ENCODE peak calls at places on chromosomes 4 and X, in nine cellular contexts. G, W, V, F, C, I, X, A and L are unnamed samples.

GRCh38 chr4:2253160-2254084 is 8.5 kb downstream of the MXD4 start:
- DNase-seq in G (peak; percentile 15), W (peak; percentile 2), V (peak; percentile 15), F (no peak), C (no peak), I (peak; percentile 14), X (no peak), A (peak; percentile 10), L (no peak)

GRCh38 chr4:177235026-177235425 is 74.6 kb upstream of the NEIL3 start:
- DNase-seq in G (no peak), W (no peak), V (no peak), F (no peak), C (no peak), I (no peak), X (no peak), A (no peak), L (no peak)

GRCh38 chr4:127759893-127760292 is 22.2 kb upstream of the HSPA4L start:
- DNase-seq in G (no peak), W (no peak), V (no peak), F (no peak), C (no peak), I (no peak), X (no peak), A (no peak), L (no peak)

GRCh38 chrX:66163849-66164401 is at the start of gene HEPH:
- DNase-seq in G (no peak), W (no peak), V (no peak), F (peak; percentile 25), C (no peak), I (no peak), X (no peak), A (no peak), L (no peak)

GRCh38 chr4:87451537-87451936 is 29.2 kb downstream of the NUDT9 start:
- DNase-seq in G (no peak), W (no peak), V (no peak), F (no peak), C (no peak), I (no peak), X (no peak), A (no peak), L (no peak)

GRCh38 chr4:161813389-161813788 is 350.4 kb downstream of the FSTL5 start:
- DNase-seq in G (no peak), W (no peak), V (no peak), F (no peak), C (no peak), I (no peak), X (no peak), A (no peak), L (no peak)

GRCh38 chrX:41119803-41120202 is 34.6 kb downstream of the USP9X start:
- DNase-seq in G (no peak), W (no peak), V (no peak), F (no peak), C (no peak), I (no peak), X (no peak), A (no peak), L (no peak)

GRCh38 chrX:130893356-130894085 is 9.5 kb downstream of the ENOX2 start:
- DNase-seq in G (no peak), W (no peak), V (no peak), F (no peak), C (no peak), I (no peak), X (no peak), A (no peak), L (no peak)

GRCh38 chrX:133475521-133475920 is 60.2 kb upstream of the GPC4 start:
- DNase-seq in G (no peak), W (no peak), V (no peak), F (no peak), C (no peak), I (no peak), X (no peak), A (no peak), L (no peak)

DNA sequence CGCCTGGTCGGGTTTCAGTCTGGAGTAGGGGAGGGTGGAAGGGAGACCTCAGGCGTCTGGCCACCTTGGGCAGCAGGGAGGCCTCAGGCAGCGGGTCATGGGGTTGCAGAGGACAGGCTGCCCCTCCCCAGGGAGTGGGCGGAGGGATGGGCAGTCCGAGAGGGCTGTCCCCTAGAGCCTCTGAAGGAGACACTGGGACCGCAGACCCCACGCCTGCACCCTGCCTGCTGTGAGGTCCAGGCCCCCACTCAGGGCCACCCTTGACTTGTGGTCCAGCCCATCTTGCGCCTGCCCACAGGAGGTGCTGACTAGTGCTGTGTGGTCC is 16.5 kb downstream of the FGFRL1 start:
- DNase-seq in G (no peak), W (no peak), V (no peak), F (no peak), C (no peak), I (no peak), X (no peak), A (no peak), L (no peak)
- TF ChIP-seq POLR2A in G (no peak), W (no peak), V (no peak), F (no peak), C (no peak), I (no peak), X (no peak), A (no peak), L (no peak)

DNA sequence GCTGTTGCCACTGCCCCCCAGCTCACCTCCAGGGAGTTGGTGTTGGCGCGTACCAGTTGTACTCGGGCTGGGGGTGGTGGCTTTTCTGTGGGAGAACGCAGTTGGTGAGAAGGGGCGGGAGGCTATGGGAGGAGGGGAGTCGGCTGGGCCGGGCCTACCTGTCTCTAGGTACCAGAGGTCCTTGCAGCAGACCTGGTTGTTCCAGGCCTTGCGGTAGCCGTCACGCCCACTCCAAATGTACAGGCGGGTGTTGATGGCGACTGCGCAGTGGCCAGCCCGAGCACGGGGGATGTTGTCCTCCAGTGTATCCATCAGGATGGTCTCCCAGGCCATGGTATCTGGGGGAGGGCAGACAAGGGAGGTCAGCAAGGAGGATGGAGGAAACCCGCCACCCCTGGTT is 11.5 kb downstream of the HCFC1 start:
- DNase-seq in G (no peak), W (no peak), V (no peak), F (no peak), C (no peak), I (no peak), X (no peak), A (no peak), L (no peak)
- TF ChIP-seq POLR2A in G (no peak), W (no peak), V (no peak), F (no peak), C (no peak), I (no peak), X (no peak), A (no peak), L (no peak)

DNA sequence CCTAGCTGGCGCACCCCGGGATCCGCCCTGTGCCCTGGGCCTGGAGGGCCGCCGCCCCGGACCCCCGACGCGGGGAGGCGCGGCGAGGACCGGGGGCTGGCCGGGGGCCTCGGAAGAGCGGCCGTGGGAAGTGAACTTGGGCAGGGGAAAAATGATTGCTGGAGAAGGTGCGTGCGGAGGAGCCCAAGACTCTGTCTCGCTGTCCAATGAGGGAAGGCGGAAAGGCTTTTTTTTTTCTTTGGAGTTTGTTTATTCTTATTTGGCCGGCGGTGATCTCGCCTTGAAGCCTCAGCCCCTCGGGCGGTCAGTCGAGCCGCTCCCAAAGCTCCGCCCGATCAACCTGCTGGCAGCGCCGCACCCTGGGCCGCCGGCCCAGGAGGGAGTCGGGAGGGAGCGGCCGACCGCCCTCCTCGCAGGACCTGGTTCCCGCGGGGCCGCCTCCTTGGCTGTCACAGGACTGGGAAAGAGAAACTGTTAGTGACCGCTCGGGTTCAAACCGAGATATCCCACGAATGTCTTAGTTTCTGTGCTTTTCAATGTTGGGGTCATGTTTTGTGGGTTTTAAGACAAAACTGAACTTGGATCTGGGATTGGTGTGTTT is 2.5 kb downstream of the CPEB2 start:
- DNase-seq in G (peak; percentile 93), W (peak; percentile 86), V (peak; percentile 66), F (peak; percentile 91), C (no peak), I (peak; percentile 8), X (peak; percentile 3), A (peak; percentile 88), L (no peak)
- TF ChIP-seq POLR2A in G (no peak), W (peak; percentile 78), V (peak; percentile 89), F (peak; percentile 87), C (no peak), I (no peak), X (peak; percentile 74), A (peak; percentile 70), L (no peak)

GRCh38 chr4:41256740-41257256 is at the start of gene UCHL1:
- DNase-seq in G (peak; percentile 26), W (no peak), V (no peak), F (peak; percentile 24), C (peak; percentile 59), I (peak; percentile 43), X (no peak), A (peak; percentile 15), L (peak; percentile 61)
- TF ChIP-seq POLR2A in G (no peak), W (no peak), V (no peak), F (no peak), C (peak; percentile 92), I (no peak), X (no peak), A (no peak), L (peak; percentile 94)

GRCh38 chr4:39044364-39044946 is 12.2 kb upstream of the TMEM156 start:
- DNase-seq in G (peak; percentile 87), W (peak; percentile 82), V (peak; percentile 98), F (peak; percentile 94), C (peak; percentile 81), I (peak; percentile 59), X (peak; percentile 77), A (peak; percentile 90), L (peak; percentile 51)
- TF ChIP-seq POLR2A in G (no peak), W (peak; percentile 30), V (no peak), F (peak; percentile 8), C (no peak), I (peak; percentile 71), X (no peak), A (peak; percentile 13), L (peak; percentile 28)

DNA sequence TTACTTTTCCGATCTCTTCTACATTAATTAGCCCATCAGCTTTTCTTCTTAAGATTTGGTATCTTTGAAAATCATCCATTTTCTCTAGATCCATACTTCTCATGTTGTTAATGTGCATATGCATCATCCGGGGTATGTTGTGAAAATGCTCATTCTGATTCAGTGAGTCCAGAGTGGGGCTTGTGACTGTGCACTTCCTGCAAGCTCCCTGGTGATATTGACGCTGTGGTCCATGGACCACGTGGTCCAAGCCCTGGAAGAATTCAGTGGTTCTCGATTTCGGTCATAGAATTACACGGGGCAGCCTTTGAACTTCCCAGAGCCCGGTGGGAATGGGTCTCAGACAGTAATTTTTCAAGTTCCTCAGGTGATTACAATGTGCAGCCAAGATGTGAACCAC is 69.8 kb downstream of the ZFX start:
- DNase-seq in G (no peak), W (no peak), V (no peak), F (no peak), C (no peak), I (no peak), X (no peak), A (no peak), L (no peak)
- TF ChIP-seq POLR2A in G (no peak), W (no peak), V (no peak), F (no peak), C (no peak), I (no peak), X (no peak), A (no peak), L (no peak)